ENCODE peak calls at places on chromosomes 2 and 18, in ten cellular contexts. I is thyroid gland, W is heart left ventricle, G is adrenal gland, O is A549, U is sigmoid colon, K is IMR-90, V is ovary, Q is esophagus squamous epithelium, R is K562. N is an unnamed sample.

GRCh38 chr18:6938003-6938402 is 179.6 kb downstream of the LAMA1 start:
- DNase-seq in G (no peak), K (no peak), R (no peak), U (no peak), I (no peak), W (no peak), V (no peak), O (no peak), Q (no peak), N (no peak)

GRCh38 chr2:25044990-25045389 is 3.1 kb downstream of the EFR3B start:
- DNase-seq in W (no peak), O (no peak), I (peak), V (no peak), G (no peak), U (no peak), R (no peak), Q (no peak), K (no peak), N (no peak)

GRCh38 chr2:204437815-204438766 is 107.2 kb upstream of the PARD3B start:
- DNase-seq in V (no peak), K (no peak), U (no peak), W (no peak), O (no peak), G (no peak), I (no peak), R (no peak), Q (no peak), N (no peak)

GRCh38 chr2:58890865-58891525 is 649.9 kb upstream of the FANCL start:
- DNase-seq in I (no peak), Q (no peak), W (no peak), G (no peak), V (no peak), U (no peak), O (no peak), K (no peak), R (no peak), N (no peak)

GRCh38 chr2:85132392-85132791 is 800 bp upstream of the TCF7L1 start:
- DNase-seq in W (no peak), Q (no peak), O (no peak), R (no peak), G (no peak), K (peak), V (peak), U (no peak), I (peak), N (no peak)

GRCh38 chr18:13425357-13426095 is 207.0 kb downstream of the LDLRAD4 start:
- DNase-seq in U (peak), W (no peak), I (no peak), G (no peak), O (no peak), R (no peak), K (no peak), Q (no peak), V (no peak), N (no peak)

GRCh38 chr18:8869696-8870095 is 164.3 kb downstream of the MTCL1 start:
- DNase-seq in I (no peak), O (no peak), U (no peak), W (no peak), G (no peak), V (no peak), Q (no peak), R (no peak), K (no peak), N (no peak)

GRCh38 chr2:141062016-141062415 is 1068.8 kb downstream of the LRP1B start:
- DNase-seq in W (no peak), Q (no peak), R (no peak), U (no peak), I (no peak), O (no peak), G (no peak), K (no peak), V (no peak), N (no peak)

GRCh38 chr18:1503847-1504246 is 599.2 kb downstream of the ADCYAP1 start:
- DNase-seq in U (no peak), Q (no peak), W (no peak), I (no peak), G (no peak), R (no peak), O (no peak), K (no peak), V (no peak), N (no peak)

GRCh38 chr18:45197526-45197970 is 417.7 kb upstream of the SLC14A2 start:
- DNase-seq in V (no peak), W (no peak), Q (no peak), O (no peak), U (no peak), G (no peak), I (peak), R (no peak), K (peak), N (no peak)

GRCh38 chr2:85785027-85785822 is 31.4 kb downstream of the ATOH8 start:
- DNase-seq in U (peak), I (peak), W (no peak), V (peak), Q (no peak), R (no peak), G (no peak), K (peak), O (no peak), N (no peak)

GRCh38 chr2:111029135-111029927 is 91.4 kb upstream of the BCL2L11 start:
- DNase-seq in U (no peak), Q (no peak), V (no peak), G (no peak), K (no peak), W (no peak), I (no peak), O (no peak), R (no peak), N (no peak)

DNA sequence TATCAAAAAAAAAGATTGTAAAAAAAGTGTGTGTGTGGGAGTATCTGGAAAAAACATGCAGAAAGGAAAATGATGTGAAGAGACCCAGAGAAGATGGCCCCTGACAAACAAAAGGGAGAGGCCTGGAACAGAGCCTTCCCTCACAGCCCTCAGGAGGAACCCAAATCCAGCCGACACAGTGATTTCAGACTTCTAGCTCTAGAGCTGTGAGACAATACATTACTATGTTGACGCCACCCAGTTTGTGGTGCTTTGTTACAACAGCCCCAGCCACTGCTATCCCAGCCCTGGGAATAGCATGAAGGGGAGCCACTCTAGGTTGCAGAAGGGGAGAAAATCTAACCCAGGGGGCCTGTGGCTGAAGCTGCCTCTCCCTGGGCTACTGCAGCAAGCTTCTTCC is 59.0 kb upstream of the ZBTB7C start:
- DNase-seq in G (no peak), O (no peak), I (no peak), R (no peak), W (no peak), U (no peak), K (no peak), V (no peak), Q (no peak), N (no peak)
- H3K4me3 ChIP-seq in G (no peak), O (no peak), I (no peak), R (no peak), W (no peak), U (no peak), K (no peak), V (no peak), Q (no peak), N (no peak)

GRCh38 chr2:223887127-223887526 is 49.7 kb upstream of the AP1S3 start:
- DNase-seq in I (no peak), R (no peak), V (no peak), K (peak), W (no peak), O (no peak), Q (no peak), G (no peak), U (no peak), N (no peak)
- TF ChIP-seq POLR2A in I (no peak), R (no peak), V (no peak), K (no peak), W (no peak), O (no peak), Q (no peak), G (no peak), U (no peak), N (no peak)

GRCh38 chr2:71538241-71538640 is 84.9 kb downstream of the DYSF start:
- DNase-seq in R (no peak), K (no peak), V (no peak), Q (no peak), G (no peak), O (no peak), U (peak), I (no peak), W (no peak), N (peak)
- H3K4me3 ChIP-seq in R (no peak), K (no peak), V (no peak), Q (no peak), G (no peak), O (no peak), U (no peak), I (no peak), W (no peak), N (no peak)

GRCh38 chr2:221494556-221494955 is 77.5 kb downstream of the EPHA4 start:
- DNase-seq in G (no peak), O (no peak), R (no peak), I (no peak), W (no peak), U (no peak), Q (no peak), V (no peak), K (no peak), N (no peak)
- TF ChIP-seq POLR2A in G (no peak), O (no peak), R (no peak), I (no peak), W (no peak), U (no peak), Q (no peak), V (no peak), K (no peak), N (no peak)

GRCh38 chr2:17070711-17071110 is 405.1 kb upstream of the CYRIA start:
- DNase-seq in G (no peak), W (no peak), V (no peak), I (no peak), Q (no peak), O (no peak), K (no peak), U (no peak), R (no peak), N (no peak)

GRCh38 chr2:17069564-17069963 is 403.9 kb upstream of the CYRIA start:
- DNase-seq in R (no peak), K (no peak), I (no peak), U (no peak), Q (no peak), G (no peak), V (no peak), W (no peak), O (no peak), N (no peak)

GRCh38 chr2:17065536-17065935 is 399.9 kb upstream of the CYRIA start:
- DNase-seq in R (no peak), I (no peak), V (no peak), O (no peak), Q (no peak), U (no peak), W (no peak), K (no peak), G (no peak), N (no peak)

GRCh38 chr2:17068016-17068415 is 402.4 kb upstream of the CYRIA start:
- DNase-seq in K (no peak), Q (no peak), V (no peak), I (no peak), U (no peak), R (no peak), G (no peak), W (no peak), O (no peak), N (no peak)
- H3K4me3 ChIP-seq in K (no peak), Q (no peak), V (no peak), I (no peak), U (no peak), R (no peak), G (no peak), W (no peak), O (no peak), N (no peak)

GRCh38 chr18:34590503-34590902 is 119.6 kb upstream of the DTNA start:
- DNase-seq in Q (no peak), U (no peak), G (no peak), I (no peak), W (no peak), K (no peak), R (no peak), O (no peak), V (no peak), N (no peak)

GRCh38 chr18:34594243-34594642 is 115.9 kb upstream of the DTNA start:
- DNase-seq in Q (no peak), G (no peak), V (no peak), K (no peak), R (no peak), W (no peak), U (no peak), O (no peak), I (no peak), N (no peak)

GRCh38 chr18:34595673-34596072 is 114.4 kb upstream of the DTNA start:
- DNase-seq in R (no peak), W (no peak), U (no peak), O (no peak), K (peak), I (peak), G (peak), V (no peak), Q (no peak), N (no peak)

GRCh38 chr18:34591920-34592444 is 118.1 kb upstream of the DTNA start:
- DNase-seq in O (no peak), U (no peak), R (no peak), V (no peak), G (no peak), W (no peak), K (no peak), Q (no peak), I (no peak), N (no peak)

GRCh38 chr18:34592961-34593382 is 117.1 kb upstream of the DTNA start:
- DNase-seq in Q (no peak), G (peak), U (peak), K (peak), V (peak), O (no peak), I (peak), W (peak), R (no peak), N (no peak)
- TF ChIP-seq POLR2A in Q (no peak), G (peak), U (no peak), K (no peak), V (no peak), O (no peak), I (no peak), W (no peak), R (no peak), N (no peak)

GRCh38 chr2:192026064-192026715 is 168.5 kb downstream of the TMEFF2 start:
- DNase-seq in V (no peak), K (peak), G (no peak), W (no peak), Q (no peak), R (no peak), O (no peak), U (no peak), I (no peak), N (no peak)

GRCh38 chr2:192029089-192029488 is 165.6 kb downstream of the TMEFF2 start:
- DNase-seq in G (no peak), Q (no peak), U (no peak), R (peak), O (no peak), I (no peak), K (peak), V (no peak), W (no peak), N (no peak)

GRCh38 chr2:192026716-192027109 is 168.0 kb downstream of the TMEFF2 start:
- DNase-seq in O (no peak), U (no peak), R (no peak), K (no peak), Q (no peak), W (no peak), I (no peak), V (no peak), G (no peak), N (no peak)

GRCh38 chr2:192023006-192023405 is 171.7 kb downstream of the TMEFF2 start:
- DNase-seq in V (no peak), R (no peak), I (no peak), G (no peak), Q (no peak), O (no peak), W (no peak), U (no peak), K (no peak), N (no peak)

DNA sequence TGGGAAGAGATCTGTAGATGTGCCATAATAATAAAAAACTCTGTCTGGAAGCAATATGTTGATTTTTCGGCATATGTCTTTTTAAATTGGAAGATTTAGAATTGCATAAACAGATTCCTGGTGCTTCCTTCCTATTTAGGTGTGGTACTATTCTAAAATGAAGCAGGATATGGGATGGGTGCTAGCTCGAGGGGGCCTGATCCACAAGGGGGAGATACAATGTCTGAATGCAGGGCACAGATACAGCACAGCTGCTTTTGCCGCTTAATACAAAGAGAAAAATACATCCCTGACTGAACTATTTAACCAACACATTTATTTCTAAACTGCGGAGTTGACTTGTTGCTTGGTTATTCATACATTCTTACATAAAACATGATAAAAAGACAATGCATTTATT is 169.1 kb downstream of the TMEFF2 start:
- DNase-seq in R (no peak), W (no peak), U (no peak), G (no peak), I (no peak), O (no peak), Q (no peak), V (no peak), K (no peak), N (no peak)
- H3K4me3 ChIP-seq in R (no peak), W (peak), U (no peak), G (no peak), I (no peak), O (no peak), Q (no peak), V (no peak), K (no peak), N (no peak)

GRCh38 chr2:187118331-187119099 is 269.5 kb upstream of the ZSWIM2 start:
- DNase-seq in R (no peak), I (no peak), W (no peak), Q (no peak), K (no peak), V (no peak), O (no peak), U (no peak), G (no peak), N (no peak)
- TF ChIP-seq POLR2A in R (no peak), I (no peak), W (no peak), Q (no peak), K (no peak), V (no peak), O (no peak), U (no peak), G (no peak), N (no peak)

DNA sequence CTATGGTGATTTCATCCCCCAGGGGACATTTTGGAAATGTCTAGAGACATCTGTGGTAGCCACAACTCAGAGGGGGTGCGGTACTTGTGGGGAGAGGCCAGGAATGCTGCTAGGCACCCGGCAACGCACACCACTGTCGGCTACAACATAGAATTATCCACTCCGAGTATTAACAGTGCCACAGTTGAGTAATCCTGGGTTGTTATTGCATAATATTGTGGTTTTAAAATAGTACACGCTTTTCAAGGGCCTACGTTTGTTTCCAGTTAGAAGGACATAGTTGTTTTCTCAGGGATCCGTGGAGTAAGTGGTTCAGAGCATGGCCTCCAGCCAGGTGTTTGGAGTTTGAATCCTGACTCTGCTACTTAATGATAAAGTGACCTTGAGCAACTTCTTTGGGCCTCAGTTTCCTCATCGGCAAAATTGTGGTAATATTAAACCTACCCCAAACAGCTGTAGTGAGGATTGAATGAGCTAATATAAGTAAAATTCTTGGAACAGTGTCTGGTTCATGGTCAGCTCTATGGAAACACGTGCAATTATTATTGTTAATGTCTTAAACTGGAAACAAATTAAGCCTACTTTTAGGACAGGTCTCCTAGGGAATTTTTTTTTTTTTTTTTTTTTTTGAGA is 24.5 kb downstream of the CYP27A1 start:
- DNase-seq in V (peak), W (peak), K (peak), Q (no peak), O (no peak), R (no peak), G (peak), U (peak), I (peak), N (peak)
- H3K4me3 ChIP-seq in V (no peak), W (no peak), K (no peak), Q (no peak), O (no peak), R (no peak), G (no peak), U (no peak), I (no peak), N (no peak)

N was measured in lower leg skin.